ENCODE peak calls at places on chromosome 1, in ten cellular contexts. F is PC-3, V is uterus, C is neuronal stem cell, O is transverse colon, A is spleen, P is tibial nerve, K is RWPE2, H is right lobe of liver, Q is mesendoderm. B is an unnamed sample.
A peak's percentile ranks its signal among the peaks of the same experiment; 100 is the strongest.

GRCh38 chr1:24468605-24469004 is 34.0 kb upstream of the RCAN3 start:
- DNase-seq in V (no peak), A (no peak), Q (no peak), F (no peak), K (no peak), C (no peak), O (no peak), H (no peak), P (no peak), B (no peak)

GRCh38 chr1:31581821-31582810 is 5.8 kb downstream of the TINAGL1 start:
- DNase-seq in H (no peak), P (no peak), K (no peak), A (no peak), O (no peak), F (peak; percentile 89), V (no peak), Q (peak; percentile 31), C (no peak), B (no peak)

GRCh38 chr1:33317946-33318345 is 3.0 kb downstream of the A3GALT2 start:
- DNase-seq in Q (no peak), C (no peak), V (no peak), O (no peak), K (no peak), F (peak; percentile 55), A (no peak), P (no peak), H (no peak), B (no peak)

GRCh38 chr1:89844236-89844807 is 23.5 kb downstream of the LRRC8D start:
- DNase-seq in F (peak; percentile 9), V (no peak), O (no peak), K (no peak), P (no peak), C (no peak), H (no peak), Q (no peak), A (no peak), B (no peak)

GRCh38 chr1:232752365-232752764 is 52.9 kb upstream of the MAP10 start:
- DNase-seq in A (no peak), C (no peak), P (no peak), H (no peak), K (no peak), F (no peak), Q (no peak), O (no peak), V (no peak), B (no peak)

GRCh38 chr1:85054664-85055063 is 6.4 kb upstream of the MCOLN3 start:
- DNase-seq in K (no peak), H (no peak), O (no peak), F (no peak), A (no peak), P (no peak), V (no peak), Q (no peak), C (no peak), B (no peak)

GRCh38 chr1:9149151-9149550 is 20.2 kb upstream of the GPR157 start:
- DNase-seq in F (no peak), O (no peak), A (no peak), P (no peak), V (no peak), K (no peak), Q (no peak), H (no peak), C (no peak), B (no peak)

GRCh38 chr1:241808265-241808664 is 39.7 kb upstream of the EXO1 start:
- DNase-seq in V (no peak), O (no peak), K (no peak), F (no peak), A (no peak), P (no peak), C (no peak), H (no peak), Q (no peak), B (no peak)

GRCh38 chr1:177600936-177601335 is 368.9 kb downstream of the SEC16B start:
- DNase-seq in O (no peak), P (no peak), C (no peak), V (no peak), Q (no peak), F (no peak), A (no peak), H (no peak), K (no peak), B (no peak)

GRCh38 chr1:14149431-14149830 is 449.1 kb upstream of the KAZN start:
- DNase-seq in K (no peak), V (no peak), Q (peak; percentile 58), P (no peak), H (no peak), A (no peak), O (no peak), C (no peak), F (peak; percentile 73), B (no peak)

GRCh38 chr1:220825819-220826551 is 39.3 kb downstream of the MTARC1 start:
- DNase-seq in F (no peak), O (no peak), C (no peak), Q (no peak), H (no peak), K (no peak), P (no peak), A (no peak), V (no peak), B (no peak)

GRCh38 chr1:84689514-84690396 is 506 bp downstream of the SSX2IP start:
- DNase-seq in H (peak; percentile 73), K (no peak), A (peak; percentile 92), P (peak; percentile 32), C (no peak), V (peak; percentile 62), O (peak; percentile 56), Q (peak; percentile 55), F (peak; percentile 35), B (no peak)

DNA sequence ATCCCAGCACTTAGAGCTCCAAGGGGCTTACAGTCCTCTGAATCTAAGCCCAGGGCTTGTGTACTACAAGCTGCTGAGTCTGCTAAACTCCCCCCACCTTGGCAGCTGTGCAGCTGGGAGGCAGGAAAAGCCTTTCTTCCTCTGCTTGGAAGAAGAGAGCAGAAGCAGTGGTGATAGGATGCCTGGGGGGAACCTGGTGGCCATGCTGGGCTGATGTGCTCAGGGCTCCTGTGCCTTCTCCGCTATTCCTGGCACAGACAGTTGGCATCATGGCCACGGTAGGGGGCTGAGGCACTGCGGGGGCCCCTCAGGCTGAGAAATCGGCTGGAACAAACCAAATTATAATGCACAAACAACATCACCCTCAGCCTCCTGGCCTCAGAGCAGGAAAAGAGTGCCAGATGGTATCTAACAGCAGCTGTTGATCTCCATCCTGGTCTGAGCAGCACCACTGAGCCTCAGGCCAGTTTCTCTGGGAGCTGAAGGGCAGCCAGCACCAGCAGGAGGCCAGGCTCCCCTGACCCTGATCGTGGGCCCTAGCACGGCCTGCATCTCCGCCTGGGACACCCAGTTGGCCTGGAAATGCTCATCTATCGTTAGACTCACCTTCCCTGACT is 35.8 kb downstream of the ECE1 start:
- DNase-seq in C (no peak), Q (no peak), K (no peak), F (no peak), A (no peak), O (peak; percentile 20), P (no peak), V (no peak), H (no peak), B (no peak)
- H3K27ac ChIP-seq in C (no peak overlapping the region), Q (no peak overlapping the region), K (no peak overlapping the region), F (peak overlapping the region; percentile 54), A (no peak overlapping the region), O (peak overlapping the region; percentile 80), P (peak overlapping the region; percentile 69), V (peak overlapping the region; percentile 26), H (peak overlapping the region; percentile 15), B (no peak overlapping the region)

DNA sequence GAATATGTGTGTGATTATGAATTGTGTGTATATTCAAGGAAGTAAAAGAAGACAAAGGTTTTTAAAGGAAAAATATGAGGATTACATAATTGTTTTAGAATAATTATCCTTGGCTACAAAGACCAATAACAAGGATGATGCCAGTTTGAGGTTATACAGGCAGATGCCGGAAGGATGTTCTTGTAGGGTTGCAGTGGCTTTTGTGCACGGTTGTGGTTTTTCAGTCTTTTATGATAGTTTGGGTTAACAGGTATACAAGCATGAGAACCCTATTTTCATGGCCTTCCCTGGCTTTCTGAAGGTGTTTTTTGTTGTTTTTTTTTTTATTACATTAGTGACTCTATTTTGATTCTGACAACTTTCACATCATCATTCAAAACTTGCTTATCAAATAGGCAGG is 4.9 kb downstream of the CR2 start:
- DNase-seq in C (no peak), P (no peak), O (no peak), H (no peak), A (no peak), F (no peak), K (no peak), V (no peak), Q (no peak), B (no peak)
- H3K4me1 ChIP-seq in C (no peaks in the 10 kb centered on the region), P (no peaks in the 10 kb centered on the region), O (no peaks in the 10 kb centered on the region), H (no peaks in the 10 kb centered on the region), A (peaks cover 9% of the 10 kb centered on the region), F (no peaks in the 10 kb centered on the region), K (peaks cover 3% of the 10 kb centered on the region), V (peaks cover 6% of the 10 kb centered on the region), Q (no peaks in the 10 kb centered on the region), B (no peaks in the 10 kb centered on the region)

GRCh38 chr1:15730936-15731335 is 5.1 kb upstream of the SLC25A34 start:
- DNase-seq in F (no peak), A (no peak), Q (no peak), O (no peak), P (no peak), V (no peak), K (peak; percentile 41), C (no peak), H (no peak), B (no peak)
- H3K27ac ChIP-seq in F (no peak overlapping the region), A (no peak overlapping the region), Q (no peak overlapping the region), O (no peak overlapping the region), P (no peak overlapping the region), V (no peak overlapping the region), K (no peak overlapping the region), C (no peak overlapping the region), H (no peak overlapping the region), B (no peak overlapping the region)

GRCh38 chr1:200990114-200990513 is 33.4 kb downstream of the KIF21B start:
- DNase-seq in Q (no peak), P (no peak), C (no peak), V (no peak), O (no peak), F (no peak), A (no peak), K (no peak), H (no peak), B (no peak)

GRCh38 chr1:200989337-200989736 is 34.2 kb downstream of the KIF21B start:
- DNase-seq in Q (no peak), V (no peak), C (no peak), P (no peak), K (no peak), A (no peak), H (no peak), O (no peak), F (no peak), B (no peak)

GRCh38 chr1:200988693-200989092 is 34.8 kb downstream of the KIF21B start:
- DNase-seq in Q (no peak), A (no peak), C (no peak), P (no peak), K (no peak), O (no peak), V (no peak), H (no peak), F (no peak), B (no peak)

GRCh38 chr1:200991039-200991698 is 32.3 kb downstream of the KIF21B start:
- DNase-seq in V (no peak), P (no peak), O (no peak), A (no peak), K (no peak), H (no peak), Q (no peak), F (no peak), C (no peak), B (no peak)

GRCh38 chr1:200992382-200993101 is 31.0 kb downstream of the KIF21B start:
- DNase-seq in O (no peak), P (no peak), K (no peak), C (no peak), V (no peak), F (no peak), Q (no peak), A (no peak), H (no peak), B (no peak)
- H3K4me1 ChIP-seq in O (no peaks in the 10 kb centered on the region), P (no peaks in the 10 kb centered on the region), K (no peaks in the 10 kb centered on the region), C (no peaks in the 10 kb centered on the region), V (no peaks in the 10 kb centered on the region), F (no peaks in the 10 kb centered on the region), Q (no peaks in the 10 kb centered on the region), A (no peaks in the 10 kb centered on the region), H (no peaks in the 10 kb centered on the region), B (no peaks in the 10 kb centered on the region)

B was measured in iPS DF 6.9.